ENCODE peak calls at places on chromosomes 2 and 18, in eight cellular contexts. H is NCI-H510A; V is activated T-cell treated with anti-CD3 and anti-CD28 coated beads for 1 hour; T is activated CD4-positive, alpha-beta memory T cell treated with anti-CD3 and anti-CD28 coated beads, Interleukin-2, amount 10 ng/mL, durations not matched to agents 7 days and 5 days; N is NCI-H345; C is foreskin keratinocyte; D is dermis microvascular lymphatic vessel endothelial cell; M is cardiac fibroblast. I is an unnamed sample.

GRCh38 chr18:59518705-59519104 is 159.6 kb upstream of the LMAN1 start:
- DNase-seq in H (no peak), C (no peak), N (no peak), D (no peak), M (no peak), T (no peak), V (no peak), I (no peak)

GRCh38 chr2:98915751-98916358 is 20.2 kb downstream of the CRACDL start:
- DNase-seq in N (no peak), M (peak), T (no peak), V (no peak), C (peak), D (peak), H (no peak), I (no peak)

GRCh38 chr2:14654733-14655346 is 22.3 kb downstream of the LRATD1 start:
- DNase-seq in H (no peak), N (no peak), V (no peak), M (no peak), T (no peak), C (no peak), D (no peak), I (no peak)

GRCh38 chr2:183229386-183229785 is 105.1 kb downstream of the NUP35 start:
- DNase-seq in M (no peak), H (no peak), V (no peak), C (no peak), N (no peak), T (no peak), D (no peak), I (peak)

GRCh38 chr18:41128545-41128944 is 826.5 kb upstream of the PIK3C3 start:
- DNase-seq in T (no peak), H (no peak), N (no peak), V (no peak), D (no peak), C (no peak), M (peak), I (peak)

GRCh38 chr2:201618744-201619654 is 24.3 kb downstream of the TMEM237 start:
- DNase-seq in C (no peak), D (peak), T (no peak), H (peak), N (peak), V (no peak), M (peak), I (peak)

GRCh38 chr2:20469595-20469994 is 22.7 kb downstream of the RHOB start:
- DNase-seq in C (no peak), T (peak), V (no peak), M (no peak), H (no peak), D (no peak), N (no peak), I (no peak)

GRCh38 chr2:42918671-42919335 is 126.4 kb upstream of the HAAO start:
- DNase-seq in C (no peak), T (no peak), N (no peak), M (no peak), D (peak), H (no peak), V (no peak), I (no peak)

GRCh38 chr2:131055169-131056065 is 37.8 kb downstream of the FAM168B start:
- DNase-seq in T (no peak), N (no peak), V (no peak), D (no peak), M (peak), C (no peak), H (no peak), I (peak)

GRCh38 chr2:7900593-7900992 is 781.3 kb upstream of the ID2 start:
- DNase-seq in N (no peak), M (no peak), T (peak), D (no peak), H (no peak), C (no peak), V (no peak), I (no peak)

GRCh38 chr2:191366199-191366598 is 121.0 kb downstream of the MYO1B start:
- DNase-seq in H (no peak), D (no peak), V (no peak), T (no peak), C (no peak), N (no peak), M (peak), I (no peak)

GRCh38 chr2:166091439-166091838 is 36.4 kb downstream of the SCN1A start:
- DNase-seq in C (no peak), H (no peak), M (peak), V (no peak), T (no peak), N (no peak), D (no peak), I (no peak)

GRCh38 chr2:63846487-63846886 is 4.8 kb downstream of the UGP2 start:
- DNase-seq in N (no peak), H (no peak), C (no peak), V (no peak), T (no peak), M (peak), D (no peak), I (no peak)

GRCh38 chr2:25252291-25253152 is 84.1 kb upstream of the POMC start:
- DNase-seq in N (peak), V (peak), T (peak), H (peak), D (peak), M (peak), C (no peak), I (peak)

GRCh38 chr2:148664229-148664628 is 19.7 kb downstream of the EPC2 start:
- DNase-seq in H (no peak), N (no peak), T (no peak), V (no peak), C (no peak), D (no peak), M (no peak), I (no peak)

GRCh38 chr18:53153281-53153680 is 813.3 kb downstream of the DCC start:
- DNase-seq in H (no peak), D (no peak), T (no peak), C (no peak), V (no peak), N (no peak), M (peak), I (no peak)

GRCh38 chr2:7418343-7418742 is 501.1 kb downstream of the RNF144A start:
- DNase-seq in N (no peak), C (no peak), D (no peak), V (no peak), T (no peak), H (no peak), M (no peak), I (no peak)